ENCODE peak calls at places on chromosomes 13 and 19, in nine cellular contexts. D is BE2C, P is cardiac fibroblast, J is tibial nerve, S is mammary epithelial cell, T is heart left ventricle, G is HFF-Myc, F is left ventricle myocardium inferior, X is OCI-LY7. H is an unnamed sample.

GRCh38 chr13:31374682-31375081 is 174.9 kb downstream of the B3GLCT start:
- DNase-seq in D (no peak), P (no peak), J (no peak), S (no peak), T (no peak), G (no peak), F (no peak), X (no peak), H (no peak)

GRCh38 chr19:16779539-16780163 is 49.5 kb upstream of the SIN3B start:
- DNase-seq in D (no peak), P (peak), J (no peak), S (no peak), T (no peak), G (no peak), F (no peak), X (no peak), H (no peak)

GRCh38 chr19:16850133-16850532 is 20.9 kb downstream of the SIN3B start:
- DNase-seq in D (no peak), P (peak), J (no peak), S (no peak), T (no peak), G (no peak), F (no peak), X (no peak), H (no peak)

GRCh38 chr13:97539651-97540230 is 105.8 kb downstream of the RAP2A start:
- DNase-seq in D (no peak), P (peak), J (no peak), S (peak), T (no peak), G (no peak), F (no peak), X (no peak), H (no peak)

GRCh38 chr13:98372886-98373285 is 195.8 kb upstream of the RNF113B start:
- DNase-seq in D (no peak), P (no peak), J (no peak), S (no peak), T (no peak), G (peak), F (no peak), X (no peak), H (no peak)

GRCh38 chr13:86051134-86052103 is 252.2 kb upstream of the SLITRK6 start:
- DNase-seq in D (no peak), P (no peak), J (no peak), S (peak), T (no peak), G (no peak), F (no peak), X (no peak), H (no peak)

GRCh38 chr19:3785938-3786824 is at the start of gene MATK:
- DNase-seq in D (no peak), P (no peak), J (no peak), S (no peak), T (no peak), G (no peak), F (no peak), X (no peak), H (peak)

GRCh38 chr13:110126391-110126961 is 180.5 kb downstream of the COL4A1 start:
- DNase-seq in D (no peak), P (peak), J (no peak), S (peak), T (peak), G (no peak), F (peak), X (no peak), H (no peak)

GRCh38 chr19:56105090-56105701 is 15.9 kb downstream of the ZNF787 start:
- DNase-seq in D (peak), P (peak), J (peak), S (peak), T (peak), G (no peak), F (peak), X (no peak), H (peak)

GRCh38 chr19:34332027-34332786 is 32.8 kb upstream of the GPI start:
- DNase-seq in D (no peak), P (no peak), J (no peak), S (no peak), T (no peak), G (no peak), F (no peak), X (no peak), H (no peak)

GRCh38 chr19:49809155-49809986 is 3.7 kb downstream of the FUZ start:
- DNase-seq in D (peak), P (no peak), J (no peak), S (no peak), T (peak), G (no peak), F (peak), X (peak), H (peak)
- TF ChIP-seq CTCF in D (peak), P (no peak), J (peak), S (peak), T (peak), G (no peak), F (no peak), X (peak), H (peak)

DNA sequence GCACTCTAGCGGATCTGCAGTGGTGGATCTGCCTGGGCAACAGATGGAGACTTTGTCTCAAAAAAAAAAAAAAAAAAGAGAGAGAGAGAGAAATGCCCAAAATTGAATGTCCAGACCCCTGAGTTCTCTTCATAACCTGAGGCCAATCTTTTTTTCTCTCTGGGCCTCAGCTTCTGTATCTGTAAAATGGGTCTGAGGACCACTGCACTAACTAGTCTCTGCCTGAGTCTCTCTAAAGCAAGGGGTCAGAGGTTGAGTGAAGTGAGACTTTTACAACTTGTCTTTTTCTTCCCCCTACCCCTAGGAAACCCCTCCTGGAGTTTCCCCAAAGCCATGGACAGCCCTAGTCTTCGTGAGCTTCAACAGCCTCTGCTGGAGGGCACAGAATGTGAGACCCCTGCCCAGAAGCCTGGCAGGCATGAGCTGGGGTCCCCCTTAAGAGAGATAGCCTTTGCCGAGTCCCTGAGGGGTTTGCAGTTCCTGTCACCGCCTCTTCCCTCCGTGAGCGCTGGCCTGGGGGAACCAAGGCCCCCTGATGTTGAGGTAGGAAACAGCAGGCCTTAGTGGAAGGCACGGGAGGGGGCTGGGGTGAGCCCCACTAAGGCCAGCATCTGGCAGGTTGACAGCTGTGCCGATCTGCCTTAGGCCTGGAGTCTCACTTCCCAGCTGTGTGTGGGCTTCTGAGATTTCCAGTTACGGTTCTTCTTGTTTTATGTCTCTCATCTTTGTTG is 1.8 kb downstream of the TMEM91 start:
- DNase-seq in D (peak), P (no peak), J (no peak), S (no peak), T (no peak), G (no peak), F (no peak), X (peak), H (peak)
- TF ChIP-seq CTCF in D (peak), P (no peak), J (no peak), S (no peak), T (no peak), G (no peak), F (no peak), X (peak), H (peak)

DNA sequence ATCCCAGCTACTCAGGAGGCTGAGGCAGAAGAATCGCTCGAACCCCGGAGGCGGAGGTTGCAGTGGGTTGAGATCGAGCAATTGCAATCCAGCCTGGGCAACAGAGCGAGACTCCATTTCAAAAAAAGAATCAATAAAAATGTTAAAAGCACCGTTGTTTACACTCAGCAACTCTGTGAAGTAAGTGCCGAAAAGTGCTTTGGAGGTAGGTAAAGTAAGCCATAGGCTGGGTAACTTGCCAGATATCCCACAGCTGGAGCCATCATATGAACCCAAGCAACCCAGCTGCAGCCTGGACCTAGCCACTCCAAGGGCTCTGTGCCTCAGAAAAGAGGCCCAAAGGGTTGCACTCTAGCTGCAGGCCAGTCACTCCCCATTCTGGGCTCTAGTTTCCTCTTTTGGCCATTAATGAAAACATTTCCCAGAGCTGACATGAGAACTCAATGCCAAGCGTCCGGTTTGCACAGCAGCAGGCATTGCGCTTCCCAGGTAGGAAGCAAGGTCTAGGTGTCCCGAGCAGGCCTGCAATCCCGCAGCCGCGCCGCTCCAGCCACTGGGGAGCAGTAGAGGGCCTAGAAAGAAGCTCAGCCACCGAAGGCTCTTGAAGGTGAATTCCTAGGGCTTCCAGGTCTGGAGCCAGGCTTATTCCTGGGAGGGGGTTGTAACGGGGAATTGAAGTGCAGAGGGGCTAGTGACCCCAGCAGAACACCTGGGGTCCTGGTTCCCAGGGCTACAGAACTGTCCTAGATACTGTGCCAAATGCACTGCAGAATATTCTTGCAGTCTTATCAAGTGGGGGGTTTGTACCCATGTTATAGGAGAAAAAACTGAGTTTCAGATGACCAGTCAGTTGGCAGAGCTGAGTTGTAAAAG is 4.1 kb upstream of the CD79A start:
- DNase-seq in D (peak), P (peak), J (no peak), S (peak), T (peak), G (no peak), F (peak), X (peak), H (no peak)
- TF ChIP-seq CTCF in D (peak), P (peak), J (peak), S (peak), T (peak), G (peak), F (peak), X (peak), H (peak)

DNA sequence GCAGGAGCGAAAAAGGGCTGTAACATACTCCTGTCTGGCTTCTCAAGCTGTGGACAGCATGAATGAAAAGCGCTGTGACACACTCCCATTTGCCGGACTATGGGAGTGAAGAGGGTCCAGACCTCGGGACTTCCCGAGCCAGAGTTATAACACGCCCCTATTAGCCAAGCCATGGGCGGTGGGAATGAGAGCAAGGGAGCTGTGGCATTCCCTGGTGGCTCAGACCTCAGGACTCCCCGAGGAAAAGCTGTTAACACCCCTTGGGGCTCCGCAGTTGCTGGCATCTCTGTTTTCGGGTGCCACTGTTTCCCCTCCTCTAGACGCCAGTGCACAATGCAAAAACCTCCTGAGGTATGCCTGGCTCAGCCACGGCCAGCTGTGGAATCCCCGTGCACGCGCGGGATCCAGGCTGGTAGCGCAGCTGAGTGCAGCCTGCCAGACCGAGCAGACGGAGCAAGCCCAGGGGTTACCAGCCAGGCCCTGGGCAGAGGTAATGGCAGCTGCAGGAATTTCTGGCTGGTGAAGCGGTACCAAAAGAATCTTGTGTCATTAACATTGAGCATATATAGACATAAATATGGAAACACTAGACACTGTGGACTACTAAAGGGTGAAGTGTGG is 1534.6 kb upstream of the PRR20A start:
- DNase-seq in D (no peak), P (no peak), J (no peak), S (no peak), T (no peak), G (no peak), F (no peak), X (no peak), H (no peak)
- TF ChIP-seq CTCF in D (no peak), P (no peak), J (no peak), S (no peak), T (no peak), G (no peak), F (no peak), X (no peak), H (no peak)

GRCh38 chr19:2328401-2329161 is at the start of the genes LSM7 and SPPL2B:
- DNase-seq in D (peak), P (peak), J (peak), S (peak), T (peak), G (no peak), F (peak), X (peak), H (peak)
- TF ChIP-seq CTCF in D (no peak), P (no peak), J (no peak), S (no peak), T (no peak), G (no peak), F (no peak), X (no peak), H (no peak)